ENCODE peak calls at places on chromosomes 3 and 15, in seven cellular contexts. U is Kasumi-1; O is GM12878; I is MV-4-11; P is psoas muscle; T is activated naive CD8-positive, alpha-beta T cell treated with anti-CD3 and anti-CD28 coated beads, Interleukin-2, amount 50 U/mL, for 24 hours; L is activated gamma-delta T cell treated with anti-CD3 and anti-CD28 coated beads, Interleukin-2, amount 50 U/mL, for 16 hours. H is an unnamed sample.

GRCh38 chr3:64798316-64798715 is 110.5 kb upstream of the ADAMTS9 start:
- DNase-seq in U (no peak), O (no peak), I (no peak), P (peak; percentile 70), T (no peak), L (no peak), H (no peak)

GRCh38 chr3:113844622-113845222 is 6.1 kb downstream of the GRAMD1C start:
- DNase-seq in U (peak; percentile 95), O (no peak), I (peak; percentile 53), P (no peak), T (no peak), L (no peak), H (peak; percentile 21)

GRCh38 chr15:98604983-98605382 is 43.4 kb upstream of the IGF1R start:
- DNase-seq in U (no peak), O (no peak), I (no peak), P (no peak), T (no peak), L (no peak), H (no peak)

GRCh38 chr15:32651229-32651837 is 9.8 kb downstream of the SCG5 start:
- DNase-seq in U (peak; percentile 41), O (no peak), I (peak; percentile 51), P (peak; percentile 64), T (peak; percentile 44), L (no peak), H (peak; percentile 72)

GRCh38 chr3:112303811-112304325 is 9.9 kb upstream of the SLC9C1 start:
- DNase-seq in U (no peak), O (no peak), I (peak; percentile 8), P (no peak), T (peak; percentile 19), L (no peak), H (no peak)

GRCh38 chr3:171056528-171056927 is 30.0 kb upstream of the SLC2A2 start:
- DNase-seq in U (no peak), O (no peak), I (no peak), P (no peak), T (no peak), L (no peak), H (no peak)

GRCh38 chr3:183081459-183082183 is 17.7 kb downstream of the MCCC1 start:
- DNase-seq in U (no peak), O (no peak), I (no peak), P (no peak), T (no peak), L (no peak), H (no peak)

GRCh38 chr3:55160241-55160877 is 232.5 kb upstream of the LRTM1 start:
- DNase-seq in U (no peak), O (peak; percentile 77), I (peak; percentile 95), P (peak; percentile 77), T (no peak), L (no peak), H (no peak)

GRCh38 chr3:42078686-42079085 is 12.5 kb upstream of the TRAK1 start:
- DNase-seq in U (no peak), O (no peak), I (no peak), P (no peak), T (no peak), L (no peak), H (no peak)